ENCODE peak calls at places on chromosomes 13 and 19, in five cellular contexts. L is Calu3, T is fibroblast of mammary gland, J is HTR-8/SVneo, B is progenitor cell of endocrine pancreas. Y is an unnamed sample.

GRCh38 chr19:46524272-46524671 is 28.6 kb upstream of the PNMA8B start:
- DNase-seq in J (no peak), B (no peak), L (no peak), T (no peak), Y (no peak)

GRCh38 chr19:52520013-52520412 is 7.5 kb upstream of the ZNF808 start:
- DNase-seq in B (no peak), T (no peak), L (no peak), J (no peak), Y (no peak)

GRCh38 chr13:25224151-25224550 is 52.1 kb upstream of the AMER2 start:
- DNase-seq in J (no peak), B (no peak), L (no peak), T (no peak), Y (no peak)

GRCh38 chr19:39996218-39996810 is 546 bp upstream of the ZNF546 start:
- DNase-seq in T (peak), L (peak), B (no peak), J (peak), Y (no peak)

GRCh38 chr13:109483369-109483768 is 303.0 kb downstream of the IRS2 start:
- DNase-seq in L (no peak), J (no peak), B (no peak), T (no peak), Y (no peak)

GRCh38 chr13:68748038-68748437 is 1359.6 kb upstream of the ATXN8OS start:
- DNase-seq in T (no peak), B (no peak), L (no peak), J (no peak), Y (no peak)

GRCh38 chr13:44471686-44472085 is 98.1 kb downstream of the SERP2 start:
- DNase-seq in T (peak), J (no peak), L (no peak), B (no peak), Y (no peak)

GRCh38 chr13:28059214-28059613 is 41.2 kb downstream of the FLT3 start:
- DNase-seq in L (peak), J (peak), T (peak), B (no peak), Y (no peak)

GRCh38 chr19:13018037-13018914 is 23.0 kb downstream of the NFIX start:
- DNase-seq in T (peak), J (no peak), L (no peak), B (no peak), Y (no peak)

GRCh38 chr19:40119380-40119779 is 28.6 kb upstream of the ZNF780A start:
- DNase-seq in T (no peak), J (no peak), L (no peak), B (no peak), Y (no peak)

GRCh38 chr13:75316427-75316826 is 165.5 kb downstream of the TBC1D4 start:
- DNase-seq in L (no peak), T (peak), B (no peak), J (no peak), Y (no peak)

GRCh38 chr19:35000647-35001501 is 751 bp downstream of the GRAMD1A start:
- DNase-seq in J (no peak), T (peak), L (peak), B (no peak), Y (no peak)

GRCh38 chr19:13959962-13960862 is 7.9 kb downstream of the DCAF15 start:
- DNase-seq in L (peak), J (peak), T (no peak), B (no peak), Y (peak)

GRCh38 chr13:21348771-21349170 is 110.3 kb downstream of the ZDHHC20 start:
- DNase-seq in B (no peak), T (no peak), L (no peak), J (no peak), Y (no peak)

GRCh38 chr13:55517312-55517711 is 1623.4 kb upstream of the PRR20A start:
- DNase-seq in B (no peak), T (no peak), L (no peak), J (no peak), Y (no peak)

GRCh38 chr19:32223595-32224370 is 121.6 kb upstream of the ZNF507 start:
- DNase-seq in B (no peak), L (no peak), T (no peak), J (no peak), Y (no peak)

GRCh38 chr19:14167594-14168138 is 31.3 kb upstream of the ASF1B start:
- DNase-seq in B (no peak), T (no peak), J (no peak), L (no peak), Y (no peak)

GRCh38 chr13:108785844-108786243 is 156.4 kb downstream of the MYO16 start:
- DNase-seq in B (no peak), T (no peak), J (no peak), L (no peak), Y (no peak)

GRCh38 chr19:7637374-7638256 is 705 bp downstream of the STXBP2 start:
- DNase-seq in L (peak), J (no peak), T (no peak), B (no peak), Y (no peak)

GRCh38 chr19:29664753-29665214 is 477 bp upstream of the PLEKHF1 start:
- DNase-seq in L (no peak), B (no peak), T (no peak), J (no peak), Y (no peak)

GRCh38 chr13:95956589-95957148 is 96.5 kb downstream of the UGGT2 start:
- DNase-seq in T (peak), B (no peak), J (no peak), L (no peak), Y (no peak)

GRCh38 chr13:41891119-41891518 is 69.8 kb downstream of the VWA8 start:
- DNase-seq in L (no peak), J (no peak), T (no peak), B (no peak), Y (no peak)

Y was measured in GM12891.